ENCODE peak calls at places on chromosomes 11 and 22, in seven cellular contexts. J is H9, I is neuronal stem cell, A is IMR-90, P is H1, H is trophoblast cell, B is mesendoderm. G is an unnamed sample.

GRCh38 chr11:128603752-128604472 is 16.6 kb upstream of the ETS1 start:
- DNase-seq in H (no peak), A (no peak), P (no peak), J (no peak), B (peak; percentile 77), I (no peak), G (peak; percentile 24)

GRCh38 chr11:10076458-10077141 is 217.4 kb downstream of the SBF2 start:
- DNase-seq in J (peak; percentile 77), B (peak; percentile 81), I (no peak), H (peak; percentile 38), P (peak; percentile 23), A (peak; percentile 63), G (no peak)

GRCh38 chr11:15901046-15901445 is 455.3 kb downstream of the SOX6 start:
- DNase-seq in A (no peak), H (no peak), J (no peak), P (no peak), I (no peak), B (peak; percentile 63), G (no peak)

GRCh38 chr11:3853935-3854659 is 1.4 kb upstream of the STIM1 start:
- DNase-seq in A (no peak), B (no peak), H (no peak), P (no peak), J (no peak), I (no peak), G (no peak)

GRCh38 chr11:40370821-40371616 is 1088.4 kb downstream of the LRRC4C start:
- DNase-seq in A (no peak), H (no peak), I (no peak), P (no peak), B (no peak), J (no peak), G (no peak)

GRCh38 chr22:26199665-26200064 is 30.4 kb downstream of the SEZ6L start:
- DNase-seq in I (no peak), A (no peak), H (no peak), P (no peak), J (peak; percentile 31), B (peak; percentile 22), G (no peak)

GRCh38 chr11:69892237-69892985 is 73.2 kb upstream of the FGF3 start:
- DNase-seq in J (peak; percentile 89), I (no peak), H (no peak), A (no peak), P (peak; percentile 63), B (peak; percentile 86), G (peak; percentile 26)

GRCh38 chr11:75820636-75821035 is 5.6 kb downstream of the UVRAG start:
- DNase-seq in H (no peak), B (no peak), J (no peak), P (no peak), I (no peak), A (peak; percentile 62), G (peak; percentile 62)

GRCh38 chr11:1863352-1864215 is 10.7 kb downstream of the LSP1 start:
- DNase-seq in B (peak; percentile 86), J (peak; percentile 51), H (peak; percentile 85), I (peak; percentile 58), P (no peak), A (peak; percentile 86), G (peak; percentile 92)

GRCh38 chr11:77473801-77474508 is at the start of gene PAK1:
- DNase-seq in A (peak; percentile 86), P (peak; percentile 75), H (peak; percentile 99), I (peak; percentile 90), J (peak; percentile 95), B (peak; percentile 97), G (peak; percentile 87)

GRCh38 chr11:117387992-117388765 is 60.5 kb downstream of the CEP164 start:
- DNase-seq in J (no peak), P (no peak), H (peak; percentile 20), I (no peak), A (peak; percentile 77), B (no peak), G (peak; percentile 53)

GRCh38 chr11:124760205-124760652 is 1.9 kb downstream of the ESAM start:
- DNase-seq in J (peak; percentile 36), B (no peak), I (no peak), H (no peak), A (no peak), P (no peak), G (peak; percentile 45)

GRCh38 chr11:393219-394033 is 583 bp upstream of the PKP3 start:
- DNase-seq in P (no peak), B (no peak), H (peak; percentile 90), J (no peak), A (peak; percentile 78), I (no peak), G (peak; percentile 86)

GRCh38 chr11:61598383-61598782 is 17.5 kb upstream of the SYT7 start:
- DNase-seq in B (no peak), I (no peak), H (no peak), A (no peak), P (no peak), J (no peak), G (no peak)

GRCh38 chr11:61596990-61597389 is 16.1 kb upstream of the SYT7 start:
- DNase-seq in H (no peak), A (no peak), I (no peak), J (no peak), B (no peak), P (no peak), G (no peak)

GRCh38 chr11:61594907-61595257 is 14.0 kb upstream of the SYT7 start:
- DNase-seq in B (no peak), A (no peak), I (no peak), J (no peak), P (no peak), H (peak; percentile 75), G (no peak)

GRCh38 chr11:61598886-61599868 is 18.3 kb upstream of the SYT7 start:
- DNase-seq in H (no peak), P (no peak), I (no peak), J (peak; percentile 74), A (peak; percentile 70), B (peak; percentile 86), G (peak; percentile 34)

DNA sequence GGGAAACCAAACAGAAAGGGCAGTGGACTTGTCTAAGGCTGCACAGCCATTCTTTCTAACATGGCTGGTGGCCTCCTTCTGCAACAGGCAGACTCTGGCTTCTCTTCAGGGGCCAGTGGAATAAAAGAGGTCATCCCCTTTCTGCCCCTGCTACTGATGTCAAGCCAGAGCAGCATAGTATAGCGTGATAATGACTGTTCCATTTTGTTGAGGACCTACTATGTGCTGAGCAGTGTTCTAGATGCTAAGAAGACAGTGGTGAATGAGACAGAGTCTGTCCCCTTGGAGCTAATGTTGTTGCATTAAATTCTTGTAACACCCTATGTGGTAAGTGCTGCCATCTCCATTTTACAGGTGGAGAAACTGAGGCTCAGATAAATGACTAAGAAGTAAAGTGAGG is 15.7 kb upstream of the SYT7 start:
- DNase-seq in I (no peak), H (no peak), B (no peak), P (no peak), J (no peak), A (no peak), G (no peak)
- H2BK120ac ChIP-seq in I (no peak overlapping the region), H (peak overlapping the region; percentile 94), B (no peak overlapping the region), P (no peak overlapping the region), J (no peak overlapping the region), A (no peak overlapping the region), G (no peak overlapping the region)

DNA sequence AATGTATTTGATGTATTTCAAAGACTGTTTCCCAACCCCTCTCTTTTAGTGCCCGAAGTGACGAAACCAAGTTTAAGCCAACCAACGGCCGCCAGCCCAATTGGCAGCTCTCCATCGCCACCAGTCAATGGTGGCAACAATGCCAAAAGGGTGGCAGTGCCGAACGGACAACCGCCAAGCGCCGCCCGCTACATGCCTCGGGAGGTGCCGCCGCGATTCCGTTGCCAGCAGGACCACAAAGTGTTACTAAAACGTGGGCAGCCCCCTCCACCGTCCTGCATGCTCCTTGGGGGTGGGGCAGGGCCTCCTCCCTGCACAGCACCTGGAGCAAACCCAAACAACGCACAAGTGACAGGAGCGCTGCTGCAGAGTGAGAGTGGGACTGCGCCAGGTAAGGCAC is 84.1 kb downstream of the TNRC6B start:
- DNase-seq in A (no peak), J (no peak), B (no peak), I (no peak), H (no peak), P (no peak), G (no peak)
- H3K23ac ChIP-seq in A (no peak overlapping the region), J (no peak overlapping the region), B (no peak overlapping the region), I (peak overlapping the region; percentile 81), H (no peak overlapping the region), P (no peak overlapping the region), G (no peak overlapping the region)

GRCh38 chr11:63769044-63769718 is 606 bp upstream of the ZFTA start:
- DNase-seq in H (no peak), I (peak; percentile 41), B (no peak), A (no peak), P (no peak), J (no peak), G (peak; percentile 40)

GRCh38 chr11:63766501-63767270 is 1.9 kb downstream of the ZFTA start:
- DNase-seq in I (no peak), H (no peak), J (no peak), A (no peak), B (no peak), P (no peak), G (no peak)

GRCh38 chr11:63767415-63768231 is 952 bp downstream of the ZFTA start:
- DNase-seq in P (peak; percentile 81), B (peak; percentile 97), I (peak; percentile 89), H (peak; percentile 47), J (peak; percentile 90), A (peak; percentile 74), G (peak; percentile 84)

GRCh38 chr11:63769719-63770443 is 1.3 kb upstream of the ZFTA start:
- DNase-seq in I (peak; percentile 32), A (no peak), P (no peak), B (no peak), H (no peak), J (peak; percentile 52), G (peak; percentile 51)

DNA sequence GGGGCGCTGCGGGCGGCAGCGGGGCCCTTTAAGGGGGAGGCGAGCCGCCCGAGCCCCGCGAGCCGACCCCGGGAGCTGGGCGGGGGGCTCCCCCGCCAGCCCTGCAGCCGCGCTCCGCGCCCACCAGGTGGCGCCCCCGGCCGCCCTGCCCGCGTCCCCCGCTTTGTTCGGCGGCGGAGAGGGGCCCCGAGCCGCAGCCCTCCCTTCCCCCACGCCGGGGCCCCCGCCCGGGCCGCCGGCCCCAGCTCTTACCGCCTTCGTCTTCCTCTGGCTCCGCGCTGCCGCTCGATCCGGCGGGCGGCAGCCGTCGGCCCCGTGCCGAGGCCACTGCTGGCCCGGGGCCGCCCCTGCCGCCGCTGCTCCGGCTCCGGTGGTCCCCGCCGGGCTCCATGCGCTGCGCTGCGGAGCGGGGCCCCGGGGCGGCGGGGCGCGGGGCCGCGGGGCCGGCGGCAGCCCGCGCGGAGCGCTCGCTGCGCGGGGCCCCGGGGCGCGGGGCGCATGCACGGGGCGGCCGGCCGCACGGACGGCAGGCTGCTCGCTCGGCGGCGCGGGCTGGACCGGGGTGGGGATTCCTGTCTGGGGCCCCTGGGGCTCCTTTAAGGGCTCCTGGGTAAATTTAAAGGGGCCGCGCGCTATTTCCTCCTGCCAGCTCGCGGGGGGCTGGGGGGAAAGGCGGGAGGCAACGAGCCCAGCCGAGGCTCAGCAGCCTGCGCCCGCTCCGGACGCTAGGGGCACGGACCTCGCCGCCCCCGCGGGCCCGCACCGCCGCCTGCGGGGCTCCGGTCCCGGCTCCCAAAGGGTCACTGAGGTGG is at the start of gene ZFTA:
- DNase-seq in J (peak; percentile 73), H (no peak), P (no peak), I (peak; percentile 72), B (peak; percentile 74), A (peak; percentile 37), G (peak; percentile 63)
- H2BK120ac ChIP-seq in J (no peak within 1 kb of the TSS), H (peak within 1 kb of the TSS; percentile 92), P (no peak within 1 kb of the TSS), I (no peak within 1 kb of the TSS), B (peak within 1 kb of the TSS; percentile 69), A (no peak within 1 kb of the TSS), G (peak within 1 kb of the TSS; percentile 97)

DNA sequence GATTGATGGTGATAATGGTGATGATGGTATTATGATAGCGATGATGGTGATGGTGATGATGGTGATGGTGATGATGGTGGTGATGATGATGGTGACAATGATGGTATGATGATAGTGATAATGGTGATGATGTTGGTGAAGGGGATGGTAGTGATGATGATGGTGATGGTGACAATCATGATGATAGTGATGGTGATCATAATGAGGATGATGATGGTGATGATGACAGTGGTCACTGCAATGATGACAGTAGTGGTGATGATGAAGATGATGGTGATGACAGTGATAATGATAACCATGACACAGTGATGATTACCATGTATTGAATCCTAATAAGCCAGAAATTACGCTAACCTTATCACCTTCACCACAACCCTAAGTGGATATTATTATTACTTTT is 128.2 kb downstream of the SHANK2 start:
- DNase-seq in I (no peak), B (no peak), P (no peak), H (no peak), J (no peak), A (no peak), G (no peak)
- H3K23ac ChIP-seq in I (no peak overlapping the region), B (no peak overlapping the region), P (no peak overlapping the region), H (no peak overlapping the region), J (no peak overlapping the region), A (no peak overlapping the region), G (no peak overlapping the region)